ENCODE peak calls at places on chromosomes 6 and 20, in five cellular contexts. H is adrenal gland, T is cardiac muscle cell, V is heart right ventricle, P is IMR-90. Y is an unnamed sample.
A peak's percentile ranks its signal among the peaks of the same experiment; 100 is the strongest.

GRCh38 chr20:57020364-57020763 is 246.1 kb downstream of the BMP7 start:
- DNase-seq in T (no peak), P (no peak), H (no peak), V (no peak), Y (no peak)

GRCh38 chr6:140380371-140381218 is 1006.1 kb upstream of the CITED2 start:
- DNase-seq in T (no peak), V (no peak), P (peak; percentile 50), H (no peak), Y (peak; percentile 70)

GRCh38 chr6:131733376-131734016 is 22.7 kb upstream of the CTAGE9 start:
- DNase-seq in T (no peak), V (no peak), P (peak; percentile 67), H (peak; percentile 4), Y (peak; percentile 45)

GRCh38 chr6:13045676-13046075 is 282.7 kb downstream of the TBC1D7 start:
- DNase-seq in V (no peak), H (no peak), P (no peak), T (no peak), Y (no peak)

GRCh38 chr6:169232507-169232931 is 21.1 kb downstream of the THBS2 start:
- DNase-seq in P (no peak), H (no peak), V (no peak), T (no peak), Y (no peak)

GRCh38 chr20:19440660-19441527 is 228.5 kb downstream of the SLC24A3 start:
- DNase-seq in H (no peak), T (no peak), P (no peak), V (no peak), Y (no peak)

GRCh38 chr6:157368359-157369049 is 12.5 kb upstream of the ZDHHC14 start:
- DNase-seq in H (no peak), P (no peak), T (no peak), V (no peak), Y (no peak)

GRCh38 chr20:15039088-15039762 is 701.8 kb upstream of the FLRT3 start:
- DNase-seq in H (no peak), P (no peak), V (no peak), T (no peak), Y (no peak)

GRCh38 chr6:168116446-168116974 is 37.5 kb upstream of the FRMD1 start:
- DNase-seq in H (no peak), P (no peak), V (no peak), T (no peak), Y (no peak)

GRCh38 chr6:166330612-166331011 is 11.7 kb downstream of the SFT2D1 start:
- DNase-seq in H (peak; percentile 30), T (peak; percentile 51), V (peak; percentile 67), P (peak; percentile 23), Y (peak; percentile 10)

GRCh38 chr20:16283978-16284377 is 289.3 kb downstream of the KIF16B start:
- DNase-seq in V (no peak), P (no peak), T (no peak), H (peak; percentile 85), Y (no peak)

GRCh38 chr20:63754008-63754407 is 14.4 kb downstream of the SLC2A4RG start:
- DNase-seq in T (peak; percentile 66), P (no peak), V (no peak), H (no peak), Y (peak; percentile 11)

GRCh38 chr6:17042422-17043147 is 59.3 kb upstream of the STMND1 start:
- DNase-seq in P (peak; percentile 68), T (peak; percentile 41), H (peak; percentile 48), V (no peak), Y (peak; percentile 20)

GRCh38 chr6:119584088-119584487 is 234.5 kb upstream of the MAN1A1 start:
- DNase-seq in V (no peak), P (no peak), T (no peak), H (no peak), Y (no peak)

GRCh38 chr20:58618694-58619540 is 32.2 kb upstream of the STX16 start:
- DNase-seq in P (peak; percentile 82), H (no peak), T (no peak), V (no peak), Y (peak; percentile 74)

GRCh38 chr20:32004963-32005362 is 5.3 kb upstream of the CCM2L start:
- DNase-seq in P (peak; percentile 36), T (no peak), H (no peak), V (no peak), Y (peak; percentile 26)

GRCh38 chr6:25312703-25313102 is 33.5 kb downstream of the CARMIL1 start:
- DNase-seq in V (no peak), T (no peak), H (no peak), P (peak; percentile 59), Y (peak; percentile 91)

GRCh38 chr6:127634178-127634577 is 57.2 kb downstream of the C6orf58 start:
- DNase-seq in H (no peak), V (no peak), T (no peak), P (no peak), Y (peak; percentile 35)

GRCh38 chr6:127784468-127784867 is 116.4 kb downstream of the THEMIS start:
- DNase-seq in H (no peak), V (no peak), T (no peak), P (no peak), Y (no peak)

GRCh38 chr6:103872219-103872618 is 987.5 kb downstream of the HACE1 start:
- DNase-seq in V (no peak), T (no peak), P (no peak), H (no peak), Y (no peak)

GRCh38 chr20:17896247-17896723 is 72.3 kb downstream of the SNX5 start:
- DNase-seq in T (no peak), P (no peak), V (no peak), H (peak; percentile 71), Y (no peak)

GRCh38 chr20:40682104-40683045 is 6.7 kb downstream of the MAFB start:
- DNase-seq in V (peak; percentile 47), T (no peak), H (peak; percentile 37), P (no peak), Y (peak; percentile 37)

GRCh38 chr20:48008850-48009535 is 223.7 kb upstream of the SULF2 start:
- DNase-seq in P (peak; percentile 3), V (no peak), T (no peak), H (no peak), Y (peak; percentile 47)

GRCh38 chr20:48012401-48012974 is 227.2 kb upstream of the SULF2 start:
- DNase-seq in P (peak; percentile 45), V (no peak), H (no peak), T (no peak), Y (peak; percentile 82)

GRCh38 chr20:48010623-48011022 is 225.3 kb upstream of the SULF2 start:
- DNase-seq in V (no peak), P (no peak), T (no peak), H (no peak), Y (no peak)

GRCh38 chr20:48007356-48007755 is 222.1 kb upstream of the SULF2 start:
- DNase-seq in V (no peak), P (no peak), T (no peak), H (no peak), Y (no peak)

GRCh38 chr20:48011025-48011424 is 225.7 kb upstream of the SULF2 start:
- DNase-seq in H (no peak), T (no peak), P (no peak), V (no peak), Y (no peak)
- TF ChIP-seq CTCF in H (no peak), T (no peak), P (no peak), V (no peak), Y (no peak)

GRCh38 chr6:7106752-7107577 is 796 bp upstream of the RREB1 start:
- DNase-seq in T (no peak), V (peak; percentile 46), P (peak; percentile 16), H (peak; percentile 35), Y (no peak)
- TF ChIP-seq CTCF in T (peak; percentile 5), V (peak; percentile 44), P (no peak), H (peak; percentile 54), Y (peak; percentile 24)

GRCh38 chr6:19472850-19473249 is 364.3 kb upstream of the ID4 start:
- DNase-seq in P (no peak), T (no peak), V (no peak), H (no peak), Y (no peak)
- TF ChIP-seq CTCF in P (no peak), T (peak; percentile 40), V (peak; percentile 26), H (no peak), Y (peak; percentile 15)

GRCh38 chr6:52815167-52816092 is 11.8 kb upstream of the GSTA1 start:
- DNase-seq in V (no peak), P (peak; percentile 50), T (peak; percentile 37), H (peak; percentile 71), Y (peak; percentile 47)
- TF ChIP-seq CTCF in V (peak; percentile 65), P (peak; percentile 61), T (peak; percentile 81), H (peak; percentile 66), Y (peak; percentile 79)